ENCODE peak calls at places on chromosomes 6 and 20, in seven cellular contexts. I, V, R, Z, D, K and G are unnamed samples.
A peak's percentile ranks its signal among the peaks of the same experiment; 100 is the strongest.

GRCh38 chr6:101000334-101000733 is 119.2 kb upstream of the ASCC3 start:
- DNase-seq in D (no peak), Z (no peak), I (no peak), R (no peak), V (no peak), K (no peak), G (no peak)

GRCh38 chr6:112214749-112215269 is 39.6 kb downstream of the LAMA4 start:
- DNase-seq in Z (no peak), I (no peak), K (no peak), V (no peak), R (no peak), D (no peak), G (no peak)

GRCh38 chr20:38192323-38192885 is 27.3 kb upstream of the TGM2 start:
- DNase-seq in D (no peak), Z (no peak), V (no peak), I (no peak), K (no peak), R (no peak), G (peak; percentile 44)

GRCh38 chr6:63904844-63905243 is 269.2 kb downstream of the PHF3 start:
- DNase-seq in Z (no peak), V (no peak), K (no peak), R (no peak), D (peak; percentile 11), I (no peak), G (no peak)

GRCh38 chr6:15801912-15802311 is 139.1 kb upstream of the DTNBP1 start:
- DNase-seq in R (no peak), V (no peak), I (no peak), Z (no peak), D (no peak), K (no peak), G (no peak)

GRCh38 chr6:37456126-37456525 is 23.1 kb downstream of the CMTR1 start:
- DNase-seq in R (no peak), D (no peak), K (no peak), I (no peak), Z (no peak), V (no peak), G (no peak)

GRCh38 chr20:38230957-38231785 is 29.4 kb downstream of the KIAA1755 start:
- DNase-seq in Z (no peak), R (no peak), V (no peak), D (no peak), I (no peak), K (no peak), G (no peak)

GRCh38 chr6:90256698-90257485 is 39.8 kb downstream of the BACH2 start:
- DNase-seq in V (no peak), I (no peak), R (peak; percentile 66), Z (no peak), D (no peak), K (no peak), G (no peak)

GRCh38 chr20:25587536-25587935 is 2.2 kb upstream of the NINL start:
- DNase-seq in R (no peak), D (no peak), V (no peak), Z (no peak), K (no peak), I (peak; percentile 14), G (no peak)

GRCh38 chr6:33323623-33323948 is 6.0 kb upstream of the ZBTB22 start:
- DNase-seq in D (no peak), R (no peak), I (no peak), Z (no peak), V (no peak), K (no peak), G (no peak)

GRCh38 chr20:49424536-49424935 is 57.9 kb downstream of the KCNB1 start:
- DNase-seq in R (no peak), Z (no peak), V (no peak), K (no peak), I (no peak), D (peak; percentile 75), G (no peak)

GRCh38 chr20:37396520-37397075 is 50.7 kb downstream of the SRC start:
- DNase-seq in D (peak; percentile 99), Z (peak; percentile 89), R (no peak), I (no peak), V (no peak), K (no peak), G (peak; percentile 43)

GRCh38 chr6:1554881-1555569 is 54.7 kb upstream of the FOXC1 start:
- DNase-seq in I (peak; percentile 83), K (no peak), R (peak; percentile 43), Z (peak; percentile 47), D (no peak), V (peak; percentile 70), G (peak; percentile 83)

GRCh38 chr6:42644211-42644610 is 78.2 kb downstream of the PRPH2 start:
- DNase-seq in I (no peak), R (no peak), D (no peak), K (no peak), Z (no peak), V (no peak), G (no peak)

GRCh38 chr20:38153011-38153329 is 12.1 kb downstream of the TGM2 start:
- DNase-seq in R (no peak), V (no peak), D (no peak), K (no peak), I (no peak), Z (no peak), G (no peak)

GRCh38 chr20:43191946-43192847 is 2.5 kb upstream of the PTPRT start:
- DNase-seq in R (no peak), D (no peak), Z (peak; percentile 56), I (peak; percentile 33), V (no peak), K (peak; percentile 48), G (no peak)

GRCh38 chr6:2881358-2881885 is 21.7 kb downstream of the SERPINB9 start:
- DNase-seq in D (no peak), K (no peak), Z (no peak), V (no peak), I (no peak), R (no peak), G (no peak)

GRCh38 chr6:3624268-3625136 is 127.0 kb downstream of the PXDC1 start:
- DNase-seq in Z (no peak), K (no peak), V (no peak), R (no peak), I (no peak), D (no peak), G (no peak)

GRCh38 chr20:55515831-55516230 is 489.5 kb downstream of the CBLN4 start:
- DNase-seq in I (no peak), V (no peak), Z (no peak), D (no peak), K (no peak), R (no peak), G (no peak)

GRCh38 chr20:51924509-51924908 is 122.2 kb upstream of the SALL4 start:
- DNase-seq in K (no peak), R (no peak), V (no peak), I (no peak), Z (no peak), D (no peak), G (no peak)

GRCh38 chr6:149233056-149233715 is 84.3 kb upstream of the TAB2 start:
- DNase-seq in R (peak; percentile 17), V (no peak), K (peak; percentile 49), I (peak; percentile 67), D (no peak), Z (no peak), G (no peak)